ENCODE peak calls at places on chromosomes 16 and 17, in five cellular contexts. Q, I, K, J and P are unnamed samples.

GRCh38 chr16:74169687-74170522 is 126.7 kb upstream of the PSMD7 start:
- DNase-seq in Q (peak; percentile 3), I (no peak), K (peak; percentile 68), J (no peak), P (no peak)

GRCh38 chr17:4748687-4749086 is 9.0 kb upstream of the CXCL16 start:
- DNase-seq in Q (no peak), I (no peak), K (no peak), J (no peak), P (no peak)

GRCh38 chr16:30519120-30520049 is 7.0 kb downstream of the ZNF768 start:
- DNase-seq in Q (no peak), I (no peak), K (no peak), J (no peak), P (no peak)

GRCh38 chr17:78563189-78564145 is 13.7 kb downstream of the DNAH17 start:
- DNase-seq in Q (no peak), I (no peak), K (no peak), J (no peak), P (no peak)

GRCh38 chr16:14028207-14028606 is 42.9 kb upstream of the MRTFB start:
- DNase-seq in Q (no peak), I (no peak), K (no peak), J (no peak), P (no peak)

GRCh38 chr17:38333635-38334295 is 10.0 kb downstream of the GPR179 start:
- DNase-seq in Q (no peak), I (no peak), K (no peak), J (peak; percentile 71), P (peak; percentile 84)

GRCh38 chr16:5560084-5560483 is 462.5 kb upstream of the EEF2KMT start:
- DNase-seq in Q (no peak), I (no peak), K (no peak), J (no peak), P (peak; percentile 4)

GRCh38 chr17:46191332-46192210 is 1.7 kb downstream of the KANSL1 start:
- DNase-seq in Q (no peak), I (no peak), K (no peak), J (peak; percentile 41), P (peak; percentile 52)

GRCh38 chr17:82275326-82275725 is 1.8 kb upstream of the CSNK1D start:
- DNase-seq in Q (no peak), I (no peak), K (no peak), J (no peak), P (no peak)

GRCh38 chr16:30046178-30046577 is 15.1 kb upstream of the TLCD3B start:
- DNase-seq in Q (no peak), I (no peak), K (no peak), J (no peak), P (no peak)

GRCh38 chr17:68356520-68356919 is 65.2 kb downstream of the ARSG start:
- DNase-seq in Q (no peak), I (no peak), K (no peak), J (no peak), P (no peak)

GRCh38 chr16:30948087-30948955 is 547 bp upstream of the ORAI3 start:
- DNase-seq in Q (peak; percentile 97), I (no peak), K (peak; percentile 98), J (peak; percentile 91), P (peak; percentile 73)

GRCh38 chr17:72816406-72816805 is 276.1 kb downstream of the SLC39A11 start:
- DNase-seq in Q (no peak), I (no peak), K (no peak), J (no peak), P (no peak)

GRCh38 chr16:89295915-89296314 is 78.4 kb downstream of the ZNF778 start:
- DNase-seq in Q (no peak), I (no peak), K (no peak), J (no peak), P (no peak)

GRCh38 chr17:57408064-57408811 is 151.9 kb downstream of the MSI2 start:
- DNase-seq in Q (no peak), I (no peak), K (no peak), J (no peak), P (no peak)

GRCh38 chr16:72073831-72074230 is 10.8 kb downstream of the HPR start:
- DNase-seq in Q (peak; percentile 67), I (no peak), K (no peak), J (no peak), P (no peak)